ENCODE peak calls at places on chromosome 9, in eight cellular contexts. One of them, this sample, is unnamed.
A peak's percentile ranks its signal among the peaks of the same experiment; 100 is the strongest.

GRCh38 chr9:32742296-32742695 is 41.0 kb upstream of the TMEM215 start:
- DNase-seq in breast epithelium: no peak
- DNase-seq in right atrium auricular region: no peak
- DNase-seq in heart right ventricle: no peak
- DNase-seq in CD8-positive, alpha-beta memory T cell: no peak
- DNase-seq in brain microvascular endothelial cell: no peak
- DNase-seq in CD4-positive, CD25-positive, alpha-beta regulatory T cell: no peak
- DNase-seq in tibial artery: no peak
- DNase-seq in this sample: peak; percentile 86

GRCh38 chr9:79651251-79651795 is 79.6 kb downstream of the TLE4 start:
- DNase-seq in CD8-positive, alpha-beta memory T cell: no peak
- DNase-seq in brain microvascular endothelial cell: no peak
- DNase-seq in breast epithelium: no peak
- DNase-seq in right atrium auricular region: no peak
- DNase-seq in tibial artery: no peak
- DNase-seq in heart right ventricle: no peak
- DNase-seq in CD4-positive, CD25-positive, alpha-beta regulatory T cell: no peak
- DNase-seq in this sample: peak; percentile 31

GRCh38 chr9:124280176-124280691 is 22.5 kb downstream of the NEK6 start:
- DNase-seq in right atrium auricular region: peak; percentile 80
- DNase-seq in tibial artery: peak; percentile 96
- DNase-seq in brain microvascular endothelial cell: peak; percentile 89
- DNase-seq in CD8-positive, alpha-beta memory T cell: no peak
- DNase-seq in breast epithelium: no peak
- DNase-seq in CD4-positive, CD25-positive, alpha-beta regulatory T cell: no peak
- DNase-seq in heart right ventricle: peak; percentile 71
- DNase-seq in this sample: peak; percentile 73

GRCh38 chr9:109342878-109343277 is 22.0 kb upstream of the EPB41L4B start:
- DNase-seq in heart right ventricle: no peak
- DNase-seq in brain microvascular endothelial cell: no peak
- DNase-seq in breast epithelium: no peak
- DNase-seq in CD4-positive, CD25-positive, alpha-beta regulatory T cell: no peak
- DNase-seq in CD8-positive, alpha-beta memory T cell: no peak
- DNase-seq in right atrium auricular region: no peak
- DNase-seq in tibial artery: peak; percentile 20
- DNase-seq in this sample: no peak

GRCh38 chr9:124735121-124735520 is 36.0 kb downstream of the NR6A1 start:
- DNase-seq in right atrium auricular region: no peak
- DNase-seq in heart right ventricle: no peak
- DNase-seq in tibial artery: no peak
- DNase-seq in CD8-positive, alpha-beta memory T cell: no peak
- DNase-seq in breast epithelium: no peak
- DNase-seq in CD4-positive, CD25-positive, alpha-beta regulatory T cell: no peak
- DNase-seq in brain microvascular endothelial cell: no peak
- DNase-seq in this sample: peak; percentile 66

GRCh38 chr9:124079176-124079925 is 67.8 kb downstream of the LHX2 start:
- DNase-seq in CD8-positive, alpha-beta memory T cell: no peak
- DNase-seq in heart right ventricle: peak; percentile 20
- DNase-seq in tibial artery: no peak
- DNase-seq in brain microvascular endothelial cell: peak; percentile 66
- DNase-seq in breast epithelium: peak; percentile 48
- DNase-seq in right atrium auricular region: peak; percentile 67
- DNase-seq in CD4-positive, CD25-positive, alpha-beta regulatory T cell: no peak
- DNase-seq in this sample: no peak

GRCh38 chr9:20838218-20838617 is 154.2 kb downstream of the FOCAD start:
- DNase-seq in brain microvascular endothelial cell: no peak
- DNase-seq in heart right ventricle: no peak
- DNase-seq in right atrium auricular region: no peak
- DNase-seq in CD4-positive, CD25-positive, alpha-beta regulatory T cell: no peak
- DNase-seq in tibial artery: no peak
- DNase-seq in breast epithelium: no peak
- DNase-seq in CD8-positive, alpha-beta memory T cell: no peak
- DNase-seq in this sample: peak; percentile 18

GRCh38 chr9:29021632-29022031 is 1448.4 kb upstream of the C9orf72 start:
- DNase-seq in brain microvascular endothelial cell: no peak
- DNase-seq in tibial artery: no peak
- DNase-seq in breast epithelium: no peak
- DNase-seq in CD8-positive, alpha-beta memory T cell: no peak
- DNase-seq in right atrium auricular region: no peak
- DNase-seq in heart right ventricle: no peak
- DNase-seq in CD4-positive, CD25-positive, alpha-beta regulatory T cell: no peak
- DNase-seq in this sample: no peak

GRCh38 chr9:129141066-129142041 is 30.1 kb downstream of the PTPA start:
- DNase-seq in tibial artery: peak; percentile 91
- DNase-seq in CD8-positive, alpha-beta memory T cell: no peak
- DNase-seq in right atrium auricular region: peak; percentile 90
- DNase-seq in brain microvascular endothelial cell: peak; percentile 91
- DNase-seq in heart right ventricle: peak; percentile 94
- DNase-seq in CD4-positive, CD25-positive, alpha-beta regulatory T cell: peak; percentile 29
- DNase-seq in breast epithelium: peak; percentile 61
- DNase-seq in this sample: peak; percentile 69

GRCh38 chr9:107273634-107274033 is 9.4 kb upstream of the RAD23B start:
- DNase-seq in CD4-positive, CD25-positive, alpha-beta regulatory T cell: no peak
- DNase-seq in CD8-positive, alpha-beta memory T cell: no peak
- DNase-seq in breast epithelium: no peak
- DNase-seq in tibial artery: no peak
- DNase-seq in heart right ventricle: no peak
- DNase-seq in brain microvascular endothelial cell: no peak
- DNase-seq in right atrium auricular region: no peak
- DNase-seq in this sample: no peak

DNA sequence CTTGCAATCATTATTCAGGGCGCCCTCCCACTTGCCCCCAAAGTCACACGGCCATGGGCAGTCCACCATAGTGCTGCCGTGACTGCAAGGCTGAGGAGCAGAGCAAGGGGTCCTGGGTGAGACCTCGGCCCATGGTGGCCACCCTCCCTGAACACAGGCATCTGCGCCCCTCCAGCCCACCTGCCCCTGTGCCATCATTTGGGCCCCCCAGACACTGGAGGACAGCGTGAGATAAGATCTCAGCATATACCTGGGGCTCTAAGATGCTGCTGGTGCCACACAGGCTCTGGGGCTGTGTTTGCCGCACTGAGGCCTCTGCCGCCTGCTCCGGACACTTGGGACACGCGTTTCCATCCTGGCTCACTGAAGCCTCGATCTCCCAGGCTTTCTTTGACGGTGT is 3.5 kb downstream of the TMEM250 start:
- DNase-seq in breast epithelium: no peak
- DNase-seq in right atrium auricular region: no peak
- DNase-seq in heart right ventricle: no peak
- DNase-seq in CD8-positive, alpha-beta memory T cell: no peak
- DNase-seq in tibial artery: no peak
- DNase-seq in CD4-positive, CD25-positive, alpha-beta regulatory T cell: no peak
- DNase-seq in brain microvascular endothelial cell: no peak
- DNase-seq in this sample: no peak
- H3K27me3 ChIP-seq in breast epithelium: no peaks in the 10 kb centered on the region
- H3K27me3 ChIP-seq in right atrium auricular region: no peaks in the 10 kb centered on the region
- H3K27me3 ChIP-seq in heart right ventricle: no peaks in the 10 kb centered on the region
- H3K27me3 ChIP-seq in CD8-positive, alpha-beta memory T cell: no peaks in the 10 kb centered on the region
- H3K27me3 ChIP-seq in tibial artery: no peaks in the 10 kb centered on the region
- H3K27me3 ChIP-seq in CD4-positive, CD25-positive, alpha-beta regulatory T cell: no peaks in the 10 kb centered on the region
- H3K27me3 ChIP-seq in brain microvascular endothelial cell: no peaks in the 10 kb centered on the region
- H3K27me3 ChIP-seq in this sample: no peaks in the 10 kb centered on the region

GRCh38 chr9:1048853-1049252 is 1.3 kb upstream of the DMRT2 start:
- DNase-seq in breast epithelium: no peak
- DNase-seq in right atrium auricular region: no peak
- DNase-seq in tibial artery: no peak
- DNase-seq in heart right ventricle: no peak
- DNase-seq in CD4-positive, CD25-positive, alpha-beta regulatory T cell: no peak
- DNase-seq in brain microvascular endothelial cell: no peak
- DNase-seq in CD8-positive, alpha-beta memory T cell: no peak
- DNase-seq in this sample: no peak

GRCh38 chr9:1044643-1045042 is 5.5 kb upstream of the DMRT2 start:
- DNase-seq in CD8-positive, alpha-beta memory T cell: no peak
- DNase-seq in breast epithelium: no peak
- DNase-seq in brain microvascular endothelial cell: no peak
- DNase-seq in heart right ventricle: no peak
- DNase-seq in right atrium auricular region: no peak
- DNase-seq in tibial artery: no peak
- DNase-seq in CD4-positive, CD25-positive, alpha-beta regulatory T cell: no peak
- DNase-seq in this sample: no peak

GRCh38 chr9:1047605-1048235 is 2.4 kb upstream of the DMRT2 start:
- DNase-seq in CD4-positive, CD25-positive, alpha-beta regulatory T cell: peak; percentile 45
- DNase-seq in tibial artery: no peak
- DNase-seq in breast epithelium: no peak
- DNase-seq in right atrium auricular region: no peak
- DNase-seq in CD8-positive, alpha-beta memory T cell: no peak
- DNase-seq in heart right ventricle: no peak
- DNase-seq in brain microvascular endothelial cell: no peak
- DNase-seq in this sample: no peak

GRCh38 chr9:1049641-1050040 is 516 bp upstream of the DMRT2 start:
- DNase-seq in heart right ventricle: no peak
- DNase-seq in tibial artery: no peak
- DNase-seq in right atrium auricular region: no peak
- DNase-seq in CD4-positive, CD25-positive, alpha-beta regulatory T cell: peak; percentile 38
- DNase-seq in brain microvascular endothelial cell: no peak
- DNase-seq in breast epithelium: no peak
- DNase-seq in CD8-positive, alpha-beta memory T cell: no peak
- DNase-seq in this sample: peak; percentile 17

DNA sequence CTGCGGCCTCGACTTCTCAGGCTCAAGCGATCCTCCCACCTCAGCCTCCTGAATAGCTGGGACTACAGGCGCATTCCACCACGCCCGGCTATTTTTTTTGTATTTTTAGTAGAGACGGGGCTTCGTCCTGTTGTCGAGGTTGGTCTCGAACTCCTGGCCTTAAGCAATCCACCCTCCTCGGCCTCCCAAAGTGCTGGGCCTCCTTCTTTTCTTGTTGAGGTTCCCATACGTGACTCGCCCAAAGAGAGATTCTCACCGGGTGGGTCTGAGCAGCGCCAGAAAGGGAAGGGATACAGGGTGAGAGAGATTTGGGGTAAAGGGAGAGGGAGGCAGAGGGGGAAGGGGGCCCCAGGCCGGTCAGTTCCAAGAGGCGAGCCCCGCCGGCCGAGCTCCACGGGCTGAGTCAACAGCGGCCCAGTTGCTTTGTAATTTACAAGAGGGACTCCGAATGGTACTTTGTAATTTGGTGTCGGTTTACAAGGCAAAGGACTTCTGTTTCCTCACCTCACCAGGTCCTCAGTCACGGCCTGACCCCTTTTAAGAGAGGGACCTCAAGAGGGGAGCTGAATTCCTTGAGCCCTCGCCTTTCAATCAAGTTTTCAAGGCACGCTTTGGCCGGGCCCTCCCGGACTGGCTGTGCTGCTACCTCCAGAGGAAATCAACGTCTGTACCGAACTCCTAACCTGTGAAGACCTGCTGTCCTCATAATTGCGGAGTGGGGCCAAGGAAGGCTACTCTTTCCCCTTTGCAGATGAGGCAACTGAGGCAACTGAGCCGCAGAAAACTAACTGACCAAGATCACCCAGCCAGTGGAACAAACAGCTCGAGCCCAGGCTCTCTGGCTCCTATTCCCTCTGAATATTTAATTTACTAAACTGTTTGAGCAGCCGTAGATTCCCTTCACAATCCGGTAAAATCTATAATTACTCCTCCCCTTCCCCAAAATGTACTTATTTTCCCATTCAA is 3.2 kb upstream of the DMRT2 start:
- DNase-seq in right atrium auricular region: no peak
- DNase-seq in CD8-positive, alpha-beta memory T cell: no peak
- DNase-seq in brain microvascular endothelial cell: no peak
- DNase-seq in heart right ventricle: no peak
- DNase-seq in tibial artery: no peak
- DNase-seq in breast epithelium: no peak
- DNase-seq in CD4-positive, CD25-positive, alpha-beta regulatory T cell: no peak
- DNase-seq in this sample: no peak
- H3K4me3 ChIP-seq in right atrium auricular region: peak overlapping the region; percentile 34
- H3K4me3 ChIP-seq in CD8-positive, alpha-beta memory T cell: peak overlapping the region; percentile 62
- H3K4me3 ChIP-seq in brain microvascular endothelial cell: no peak overlapping the region
- H3K4me3 ChIP-seq in heart right ventricle: peak overlapping the region; percentile 42
- H3K4me3 ChIP-seq in tibial artery: peak overlapping the region; percentile 48
- H3K4me3 ChIP-seq in breast epithelium: peak overlapping the region; percentile 37
- H3K4me3 ChIP-seq in CD4-positive, CD25-positive, alpha-beta regulatory T cell: peak overlapping the region; percentile 86
- H3K4me3 ChIP-seq in this sample: no peak overlapping the region

DNA sequence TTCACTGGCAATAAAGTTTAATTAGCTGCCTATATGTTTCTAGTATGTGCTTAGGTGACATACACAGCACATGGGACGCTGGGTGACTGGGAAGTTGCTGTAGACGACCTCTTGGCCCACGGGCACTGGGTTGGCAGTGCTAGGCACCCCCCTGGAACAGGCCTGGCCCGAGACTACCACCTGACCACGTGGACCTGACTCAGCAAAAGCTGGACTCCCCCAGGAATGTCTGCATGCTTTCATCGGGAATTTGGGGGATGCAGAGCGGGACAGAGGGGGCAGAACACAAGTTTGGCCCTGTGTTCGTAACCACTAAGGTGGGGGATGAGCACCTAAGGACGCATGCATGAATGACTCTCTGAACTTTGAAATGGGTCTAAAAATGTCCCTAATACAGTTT is 16.6 kb upstream of the INPP5E start:
- DNase-seq in right atrium auricular region: no peak
- DNase-seq in CD4-positive, CD25-positive, alpha-beta regulatory T cell: no peak
- DNase-seq in CD8-positive, alpha-beta memory T cell: no peak
- DNase-seq in heart right ventricle: no peak
- DNase-seq in tibial artery: no peak
- DNase-seq in breast epithelium: no peak
- DNase-seq in brain microvascular endothelial cell: no peak
- DNase-seq in this sample: no peak
- H3K36me3 ChIP-seq in right atrium auricular region: peaks cover 86% of the 10 kb centered on the region
- H3K36me3 ChIP-seq in CD4-positive, CD25-positive, alpha-beta regulatory T cell: peaks cover 82% of the 10 kb centered on the region
- H3K36me3 ChIP-seq in CD8-positive, alpha-beta memory T cell: peaks cover 71% of the 10 kb centered on the region
- H3K36me3 ChIP-seq in heart right ventricle: peaks cover 12% of the 10 kb centered on the region
- H3K36me3 ChIP-seq in tibial artery: peaks cover 89% of the 10 kb centered on the region
- H3K36me3 ChIP-seq in breast epithelium: peaks cover 20% of the 10 kb centered on the region
- H3K36me3 ChIP-seq in brain microvascular endothelial cell: peaks cover 80% of the 10 kb centered on the region
- H3K36me3 ChIP-seq in this sample: peaks cover 52% of the 10 kb centered on the region

DNA sequence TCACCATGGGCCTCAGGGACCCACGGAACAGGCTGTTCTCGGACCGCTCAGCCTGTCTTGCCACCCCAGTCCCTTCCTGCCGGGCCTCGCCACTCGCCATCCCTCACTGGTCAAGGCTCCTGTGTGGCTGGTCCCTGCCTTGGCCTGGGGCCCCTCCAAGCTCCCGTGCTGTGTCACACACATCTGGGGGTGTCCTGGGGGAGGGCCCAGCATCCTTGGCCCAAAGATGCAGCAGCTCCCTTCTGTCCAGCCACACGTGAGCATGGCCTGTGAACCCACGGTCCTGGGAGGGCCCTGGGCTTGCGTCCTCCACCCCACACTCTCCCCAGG is 425 bp upstream of the EGFL7 start:
- DNase-seq in brain microvascular endothelial cell: no peak
- DNase-seq in right atrium auricular region: no peak
- DNase-seq in CD4-positive, CD25-positive, alpha-beta regulatory T cell: no peak
- DNase-seq in breast epithelium: no peak
- DNase-seq in heart right ventricle: no peak
- DNase-seq in tibial artery: no peak
- DNase-seq in CD8-positive, alpha-beta memory T cell: no peak
- DNase-seq in this sample: no peak
- H3K27me3 ChIP-seq in brain microvascular endothelial cell: no peaks in the 10 kb centered on the region
- H3K27me3 ChIP-seq in right atrium auricular region: no peaks in the 10 kb centered on the region
- H3K27me3 ChIP-seq in CD4-positive, CD25-positive, alpha-beta regulatory T cell: peaks cover 5% of the 10 kb centered on the region
- H3K27me3 ChIP-seq in breast epithelium: peaks cover 67% of the 10 kb centered on the region
- H3K27me3 ChIP-seq in heart right ventricle: no peaks in the 10 kb centered on the region
- H3K27me3 ChIP-seq in tibial artery: peaks cover 94% of the 10 kb centered on the region
- H3K27me3 ChIP-seq in CD8-positive, alpha-beta memory T cell: peaks cover 29% of the 10 kb centered on the region
- H3K27me3 ChIP-seq in this sample: peaks cover 2% of the 10 kb centered on the region

GRCh38 chr9:84447305-84447704 is 106.7 kb upstream of the SLC28A3 start:
- DNase-seq in heart right ventricle: no peak
- DNase-seq in CD8-positive, alpha-beta memory T cell: no peak
- DNase-seq in brain microvascular endothelial cell: no peak
- DNase-seq in breast epithelium: peak; percentile 27
- DNase-seq in right atrium auricular region: no peak
- DNase-seq in CD4-positive, CD25-positive, alpha-beta regulatory T cell: no peak
- DNase-seq in tibial artery: no peak
- DNase-seq in this sample: peak; percentile 95

GRCh38 chr9:84442712-84443111 is 102.2 kb upstream of the SLC28A3 start:
- DNase-seq in CD8-positive, alpha-beta memory T cell: no peak
- DNase-seq in CD4-positive, CD25-positive, alpha-beta regulatory T cell: no peak
- DNase-seq in breast epithelium: no peak
- DNase-seq in right atrium auricular region: no peak
- DNase-seq in tibial artery: no peak
- DNase-seq in brain microvascular endothelial cell: no peak
- DNase-seq in heart right ventricle: no peak
- DNase-seq in this sample: no peak

GRCh38 chr9:84445737-84446136 is 105.2 kb upstream of the SLC28A3 start:
- DNase-seq in tibial artery: no peak
- DNase-seq in heart right ventricle: no peak
- DNase-seq in breast epithelium: no peak
- DNase-seq in brain microvascular endothelial cell: no peak
- DNase-seq in CD4-positive, CD25-positive, alpha-beta regulatory T cell: no peak
- DNase-seq in right atrium auricular region: no peak
- DNase-seq in CD8-positive, alpha-beta memory T cell: no peak
- DNase-seq in this sample: no peak
- H3K4me3 ChIP-seq in tibial artery: no peak overlapping the region
- H3K4me3 ChIP-seq in heart right ventricle: no peak overlapping the region
- H3K4me3 ChIP-seq in breast epithelium: no peak overlapping the region
- H3K4me3 ChIP-seq in brain microvascular endothelial cell: no peak overlapping the region
- H3K4me3 ChIP-seq in CD4-positive, CD25-positive, alpha-beta regulatory T cell: no peak overlapping the region
- H3K4me3 ChIP-seq in right atrium auricular region: no peak overlapping the region
- H3K4me3 ChIP-seq in CD8-positive, alpha-beta memory T cell: no peak overlapping the region
- H3K4me3 ChIP-seq in this sample: no peak overlapping the region